ENCODE peak calls at places on chromosomes 1 and 21, in ten cellular contexts. G is ovary, B is breast epithelium, Q is endodermal cell, C is heart right ventricle, A is lower lobe of right lung, H is transverse colon, O is cardiac muscle cell, V is left ventricle myocardium inferior, L is lung. Z is an unnamed sample.
A peak's percentile ranks its signal among the peaks of the same experiment; 100 is the strongest.

GRCh38 chr1:154931940-154932487 is 4.5 kb downstream of the PMVK start:
- DNase-seq in G (no peak), B (peak; percentile 87), Q (no peak), C (no peak), A (peak; percentile 87), H (peak; percentile 93), O (no peak), V (no peak), L (peak; percentile 76), Z (peak; percentile 95)

GRCh38 chr1:156746716-156747631 is 4.5 kb downstream of the HDGF start:
- DNase-seq in G (peak; percentile 95), B (peak; percentile 97), Q (peak; percentile 99), C (peak; percentile 97), A (peak; percentile 94), H (peak; percentile 93), O (peak; percentile 97), V (peak; percentile 93), L (peak; percentile 91), Z (peak; percentile 94)

GRCh38 chr1:37189111-37189510 is 154.8 kb upstream of the GRIK3 start:
- DNase-seq in G (no peak), B (no peak), Q (no peak), C (no peak), A (no peak), H (no peak), O (no peak), V (no peak), L (no peak), Z (no peak)

GRCh38 chr1:31788825-31789256 is 24.7 kb upstream of the ADGRB2 start:
- DNase-seq in G (no peak), B (no peak), Q (no peak), C (no peak), A (no peak), H (no peak), O (peak; percentile 84), V (no peak), L (no peak), Z (no peak)

GRCh38 chr1:201350361-201350725 is 27.1 kb downstream of the TNNT2 start:
- DNase-seq in G (no peak), B (no peak), Q (no peak), C (no peak), A (peak; percentile 14), H (no peak), O (no peak), V (no peak), L (no peak), Z (no peak)

GRCh38 chr21:36388076-36388475 is 2.9 kb downstream of the CHAF1B start:
- DNase-seq in G (no peak), B (no peak), Q (no peak), C (no peak), A (no peak), H (no peak), O (no peak), V (no peak), L (no peak), Z (no peak)

GRCh38 chr1:31736675-31737074 is 27.5 kb downstream of the ADGRB2 start:
- DNase-seq in G (no peak), B (no peak), Q (no peak), C (no peak), A (no peak), H (peak; percentile 48), O (no peak), V (no peak), L (no peak), Z (peak; percentile 53)

GRCh38 chr1:198730952-198731351 is 92.1 kb downstream of the PTPRC start:
- DNase-seq in G (no peak), B (no peak), Q (no peak), C (no peak), A (no peak), H (no peak), O (no peak), V (no peak), L (no peak), Z (no peak)

GRCh38 chr1:119962296-119962968 is 66.1 kb upstream of the ADAM30 start:
- DNase-seq in G (no peak), B (no peak), Q (no peak), C (peak; percentile 26), A (no peak), H (no peak), O (peak; percentile 85), V (no peak), L (no peak), Z (no peak)

GRCh38 chr1:64856564-64856963 is 109.8 kb downstream of the JAK1 start:
- DNase-seq in G (no peak), B (no peak), Q (no peak), C (no peak), A (peak; percentile 73), H (peak; percentile 39), O (peak; percentile 32), V (peak; percentile 33), L (peak; percentile 39), Z (no peak)

GRCh38 chr1:223016890-223017289 is 126.2 kb downstream of the TLR5 start:
- DNase-seq in G (no peak), B (no peak), Q (peak; percentile 73), C (no peak), A (no peak), H (no peak), O (no peak), V (no peak), L (no peak), Z (no peak)
- TF ChIP-seq CTCF in G (no peak), B (no peak), Q (peak; percentile 51), C (no peak), A (no peak), H (no peak), O (no peak), V (no peak), L (no peak), Z (no peak)

GRCh38 chr1:184929711-184930202 is 44.6 kb downstream of the NIBAN1 start:
- DNase-seq in G (no peak), B (no peak), Q (no peak), C (no peak), A (no peak), H (no peak), O (peak; percentile 43), V (no peak), L (no peak), Z (no peak)
- H3K27ac ChIP-seq in G (no peak overlapping the region), B (peak overlapping the region; percentile 60), Q (no peak overlapping the region), C (peak overlapping the region; percentile 49), A (no peak overlapping the region), H (no peak overlapping the region), O (no peak overlapping the region), V (peak overlapping the region; percentile 56), L (no peak overlapping the region), Z (no peak overlapping the region)

GRCh38 chr1:59732219-59732955 is 82.4 kb upstream of the HOOK1 start:
- DNase-seq in G (no peak), B (no peak), Q (no peak), C (no peak), A (no peak), H (no peak), O (peak; percentile 23), V (no peak), L (no peak), Z (no peak)

GRCh38 chr1:59730759-59731478 is 83.8 kb upstream of the HOOK1 start:
- DNase-seq in G (peak; percentile 73), B (no peak), Q (no peak), C (peak; percentile 62), A (no peak), H (peak; percentile 78), O (peak; percentile 84), V (peak; percentile 63), L (peak; percentile 58), Z (no peak)

GRCh38 chr1:59733443-59734141 is 81.2 kb upstream of the HOOK1 start:
- DNase-seq in G (no peak), B (no peak), Q (no peak), C (no peak), A (no peak), H (no peak), O (peak; percentile 32), V (no peak), L (no peak), Z (no peak)

DNA sequence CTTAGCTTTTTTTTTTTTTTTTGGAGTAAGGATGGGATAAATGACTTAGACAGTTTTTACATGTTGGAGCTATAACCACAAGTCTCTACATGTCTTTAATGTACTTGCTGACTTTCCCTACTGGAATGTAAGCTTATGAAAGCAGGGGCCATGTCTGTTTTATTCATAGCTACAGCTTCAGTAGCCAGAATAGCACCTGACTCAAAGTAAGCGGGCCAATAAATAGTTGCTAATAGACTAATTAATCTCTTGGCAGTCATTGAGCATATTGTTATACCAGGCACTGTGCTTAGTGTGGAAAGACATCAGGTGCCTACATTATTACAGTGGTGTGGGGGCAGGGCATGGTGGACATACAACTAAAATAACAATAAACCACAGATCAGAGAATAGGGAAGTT is 84.4 kb upstream of the HOOK1 start:
- DNase-seq in G (no peak), B (no peak), Q (no peak), C (no peak), A (no peak), H (no peak), O (peak; percentile 47), V (no peak), L (no peak), Z (no peak)
- H3K4me3 ChIP-seq in G (no peak overlapping the region), B (no peak overlapping the region), Q (no peak overlapping the region), C (no peak overlapping the region), A (no peak overlapping the region), H (no peak overlapping the region), O (no peak overlapping the region), V (peak overlapping the region; percentile 23), L (no peak overlapping the region), Z (no peak overlapping the region)

GRCh38 chr21:32578107-32578691 is 7.1 kb downstream of the TCP10L start:
- DNase-seq in G (no peak), B (no peak), Q (peak; percentile 88), C (no peak), A (no peak), H (peak; percentile 34), O (peak; percentile 22), V (no peak), L (no peak), Z (no peak)
- TF ChIP-seq CTCF in G (no peak), B (no peak), Q (peak; percentile 79), C (no peak), A (no peak), H (no peak), O (peak; percentile 36), V (no peak), L (no peak), Z (peak; percentile 14)

GRCh38 chr1:202810193-202810614 is 550 bp upstream of the PCAT6 start:
- DNase-seq in G (no peak), B (no peak), Q (no peak), C (no peak), A (no peak), H (no peak), O (no peak), V (no peak), L (no peak), Z (no peak)

GRCh38 chr1:202809597-202810159 is 1.1 kb upstream of the PCAT6 start:
- DNase-seq in G (no peak), B (no peak), Q (no peak), C (no peak), A (no peak), H (no peak), O (no peak), V (no peak), L (no peak), Z (no peak)

GRCh38 chr1:202807367-202807925 is 775 bp downstream of the KDM5B start:
- DNase-seq in G (no peak), B (no peak), Q (peak; percentile 74), C (peak; percentile 22), A (peak; percentile 55), H (peak; percentile 30), O (peak; percentile 39), V (peak; percentile 25), L (no peak), Z (peak; percentile 32)

GRCh38 chr1:202806845-202807366 is 1.3 kb downstream of the KDM5B start:
- DNase-seq in G (peak; percentile 64), B (no peak), Q (peak; percentile 69), C (no peak), A (no peak), H (no peak), O (no peak), V (peak; percentile 18), L (no peak), Z (peak; percentile 57)

GRCh38 chr1:202807926-202808757 is at the start of gene KDM5B:
- DNase-seq in G (peak; percentile 86), B (peak; percentile 67), Q (peak; percentile 90), C (peak; percentile 68), A (peak; percentile 78), H (peak; percentile 84), O (peak; percentile 89), V (peak; percentile 75), L (peak; percentile 69), Z (peak; percentile 82)
- H3K27ac ChIP-seq in G (peak within 1 kb of the TSS; percentile 79), B (peak within 1 kb of the TSS; percentile 95), Q (peak within 1 kb of the TSS; percentile 77), C (peak within 1 kb of the TSS; percentile 83), A (peak within 1 kb of the TSS; percentile 90), H (peak within 1 kb of the TSS; percentile 96), O (peak within 1 kb of the TSS; percentile 90), V (peak within 1 kb of the TSS; percentile 81), L (peak within 1 kb of the TSS; percentile 93), Z (peak within 1 kb of the TSS; percentile 93)